ENCODE peak calls at places on chromosomes 2 and 18, in seven cellular contexts. S is sigmoid colon, P is MCF 10A, E is NCI-H1417, R is NCI-H748 treated with DMSO at 0.1 percent for 48 hours, C is HS-5, L is mesenchymal stem cell. O is an unnamed sample.

GRCh38 chr2:105569616-105570015 is 170.8 kb upstream of the FHL2 start:
- DNase-seq in S (no peak), P (no peak), E (no peak), R (no peak), C (no peak), L (no peak), O (no peak)

GRCh38 chr2:220893411-220893810 is 678.7 kb downstream of the EPHA4 start:
- DNase-seq in S (no peak), P (no peak), E (no peak), R (no peak), C (no peak), L (peak; percentile 38), O (no peak)

GRCh38 chr2:128519517-128520215 is 201.0 kb upstream of the HS6ST1 start:
- DNase-seq in S (no peak), P (no peak), E (no peak), R (no peak), C (no peak), L (no peak), O (no peak)

GRCh38 chr2:178142274-178143065 is 30.2 kb downstream of the RBM45 start:
- DNase-seq in S (no peak), P (no peak), E (no peak), R (no peak), C (no peak), L (peak; percentile 34), O (no peak)

GRCh38 chr2:28673338-28673737 is 78.3 kb upstream of the PPP1CB start:
- DNase-seq in S (no peak), P (no peak), E (no peak), R (no peak), C (no peak), L (no peak), O (no peak)

GRCh38 chr2:205198130-205198505 is 484.2 kb upstream of the NRP2 start:
- DNase-seq in S (no peak), P (peak; percentile 46), E (no peak), R (no peak), C (peak; percentile 88), L (no peak), O (no peak)

GRCh38 chr2:143717053-143717452 is 587.8 kb downstream of the ARHGAP15 start:
- DNase-seq in S (no peak), P (no peak), E (no peak), R (no peak), C (no peak), L (no peak), O (no peak)

GRCh38 chr2:225319872-225320271 is 79.6 kb upstream of the NYAP2 start:
- DNase-seq in S (no peak), P (no peak), E (no peak), R (no peak), C (no peak), L (no peak), O (no peak)

GRCh38 chr2:74694281-74694680 is 40.2 kb downstream of the SEMA4F start:
- DNase-seq in S (no peak), P (peak; percentile 25), E (no peak), R (no peak), C (no peak), L (no peak), O (no peak)

GRCh38 chr2:85536479-85536878 is 2.5 kb upstream of the MAT2A start:
- DNase-seq in S (no peak), P (peak; percentile 14), E (no peak), R (no peak), C (no peak), L (peak; percentile 78), O (no peak)

GRCh38 chr2:23385351-23385747 is 370 bp downstream of the KLHL29 start:
- DNase-seq in S (peak; percentile 74), P (peak; percentile 48), E (peak; percentile 73), R (no peak), C (no peak), L (peak; percentile 64), O (peak; percentile 63)

GRCh38 chr2:72959995-72960981 is 43.0 kb downstream of the EMX1 start:
- DNase-seq in S (no peak), P (no peak), E (no peak), R (no peak), C (no peak), L (no peak), O (no peak)

GRCh38 chr2:19540739-19541503 is 182.5 kb upstream of the OSR1 start:
- DNase-seq in S (no peak), P (peak; percentile 90), E (no peak), R (no peak), C (peak; percentile 95), L (peak; percentile 80), O (no peak)

GRCh38 chr2:19126281-19126680 is 232.1 kb downstream of the OSR1 start:
- DNase-seq in S (no peak), P (no peak), E (no peak), R (no peak), C (no peak), L (no peak), O (no peak)

GRCh38 chr2:21256006-21256405 is 132.2 kb downstream of the TDRD15 start:
- DNase-seq in S (no peak), P (peak; percentile 30), E (no peak), R (peak; percentile 95), C (no peak), L (no peak), O (no peak)

GRCh38 chr2:112833532-112833931 is 3.0 kb downstream of the IL1B start:
- DNase-seq in S (no peak), P (no peak), E (no peak), R (no peak), C (no peak), L (no peak), O (no peak)

GRCh38 chr2:71548589-71549485 is 95.5 kb downstream of the DYSF start:
- DNase-seq in S (peak; percentile 83), P (peak; percentile 47), E (no peak), R (peak; percentile 17), C (no peak), L (peak; percentile 44), O (peak; percentile 58)

GRCh38 chr2:239468491-239469017 is 67.7 kb upstream of the HDAC4 start:
- DNase-seq in S (peak; percentile 47), P (no peak), E (no peak), R (no peak), C (no peak), L (no peak), O (no peak)

GRCh38 chr2:240628507-240629418 is 3.5 kb downstream of the GPR35 start:
- DNase-seq in S (peak; percentile 59), P (no peak), E (no peak), R (no peak), C (no peak), L (no peak), O (peak; percentile 11)

GRCh38 chr2:27738349-27739057 is 33.0 kb upstream of the MRPL33 start:
- DNase-seq in S (no peak), P (no peak), E (no peak), R (no peak), C (no peak), L (no peak), O (no peak)

GRCh38 chr2:161555826-161556225 is 68.4 kb upstream of the SLC4A10 start:
- DNase-seq in S (no peak), P (no peak), E (no peak), R (no peak), C (peak; percentile 18), L (no peak), O (no peak)

GRCh38 chr2:98118161-98118560 is 31.2 kb downstream of the VWA3B start:
- DNase-seq in S (no peak), P (peak; percentile 19), E (no peak), R (no peak), C (peak; percentile 74), L (no peak), O (no peak)

GRCh38 chr2:128564131-128564530 is 245.5 kb upstream of the HS6ST1 start:
- DNase-seq in S (no peak), P (no peak), E (no peak), R (no peak), C (no peak), L (no peak), O (no peak)

GRCh38 chr2:32611771-32612170 is 16.1 kb upstream of the TTC27 start:
- DNase-seq in S (no peak), P (no peak), E (no peak), R (no peak), C (no peak), L (no peak), O (no peak)

GRCh38 chr2:202721621-202722020 is 86.9 kb downstream of the FAM117B start:
- DNase-seq in S (no peak), P (peak; percentile 11), E (no peak), R (no peak), C (peak; percentile 26), L (peak; percentile 63), O (no peak)

GRCh38 chr2:37886745-37887144 is 38.3 kb upstream of the RMDN2 start:
- DNase-seq in S (no peak), P (no peak), E (no peak), R (no peak), C (no peak), L (no peak), O (no peak)

GRCh38 chr18:48902023-48902855 is 48.5 kb downstream of the SMAD7 start:
- DNase-seq in S (peak; percentile 93), P (peak; percentile 90), E (peak; percentile 88), R (peak; percentile 48), C (no peak), L (peak; percentile 84), O (peak; percentile 95)

GRCh38 chr2:175823291-175824073 is 178.6 kb downstream of the LNPK start:
- DNase-seq in S (no peak), P (no peak), E (no peak), R (no peak), C (no peak), L (no peak), O (no peak)

GRCh38 chr18:63586966-63587365 is at the start of gene SERPINB13:
- DNase-seq in S (no peak), P (peak; percentile 71), E (no peak), R (no peak), C (no peak), L (no peak), O (no peak)

GRCh38 chr2:218218409-218219185 is 1.6 kb downstream of the ARPC2 start:
- DNase-seq in S (no peak), P (peak; percentile 17), E (no peak), R (no peak), C (no peak), L (no peak), O (no peak)

GRCh38 chr18:3447035-3447894 is 2.7 kb upstream of the TGIF1 start:
- DNase-seq in S (peak; percentile 82), P (peak; percentile 34), E (no peak), R (no peak), C (no peak), L (peak; percentile 76), O (peak; percentile 35)

GRCh38 chr18:73717570-73717969 is 430.1 kb downstream of the FBXO15 start:
- DNase-seq in S (no peak), P (peak; percentile 6), E (no peak), R (no peak), C (no peak), L (peak; percentile 24), O (no peak)

GRCh38 chr2:79936715-79937114 is 367.8 kb downstream of the LRRTM1 start:
- DNase-seq in S (no peak), P (no peak), E (no peak), R (no peak), C (no peak), L (no peak), O (no peak)

GRCh38 chr18:67266591-67267237 is 249.8 kb downstream of the DSEL start:
- DNase-seq in S (no peak), P (peak; percentile 51), E (no peak), R (no peak), C (peak; percentile 20), L (peak; percentile 80), O (no peak)

GRCh38 chr2:6627316-6627715 is 238.4 kb downstream of the CMPK2 start:
- DNase-seq in S (no peak), P (no peak), E (no peak), R (no peak), C (no peak), L (peak; percentile 28), O (no peak)

GRCh38 chr2:170214309-170214902 is 36.5 kb downstream of the MYO3B start:
- DNase-seq in S (no peak), P (no peak), E (no peak), R (no peak), C (no peak), L (peak; percentile 33), O (no peak)

GRCh38 chr2:23531881-23532280 is 146.9 kb downstream of the KLHL29 start:
- DNase-seq in S (no peak), P (no peak), E (no peak), R (no peak), C (no peak), L (no peak), O (no peak)